ENCODE peak calls at places on chromosome 20, in five cellular contexts. S is endothelial cell of umbilical vein, K is IMR-90, I is prostate gland, B is adrenal gland. Y is an unnamed sample.

GRCh38 chr20:53972179-53972578 is 98.2 kb downstream of the BCAS1 start:
- DNase-seq in B (no peak), I (no peak), S (no peak), K (no peak), Y (no peak)

GRCh38 chr20:51797357-51798025 is 4.8 kb downstream of the SALL4 start:
- DNase-seq in S (no peak), B (no peak), K (peak), I (no peak), Y (no peak)

GRCh38 chr20:53918949-53919361 is 151.4 kb downstream of the BCAS1 start:
- DNase-seq in K (no peak), I (no peak), B (no peak), S (no peak), Y (no peak)

GRCh38 chr20:54088430-54088829 is 18.0 kb upstream of the BCAS1 start:
- DNase-seq in B (no peak), I (no peak), K (no peak), S (no peak), Y (no peak)

GRCh38 chr20:45953672-45954071 is 18.3 kb downstream of the ZNF335 start:
- DNase-seq in K (no peak), B (peak), I (no peak), S (no peak), Y (no peak)

GRCh38 chr20:36435799-36436541 is 105.3 kb upstream of the MYL9 start:
- DNase-seq in S (peak), K (peak), I (peak), B (peak), Y (peak)

GRCh38 chr20:3739054-3739925 is 6.8 kb downstream of the HSPA12B start:
- DNase-seq in S (peak), I (no peak), K (no peak), B (peak), Y (no peak)

GRCh38 chr20:38191654-38192053 is 26.6 kb upstream of the TGM2 start:
- DNase-seq in K (peak), S (no peak), B (no peak), I (no peak), Y (no peak)

GRCh38 chr20:45067558-45067957 is 33.4 kb downstream of the KCNS1 start:
- DNase-seq in S (no peak), K (no peak), I (no peak), B (peak), Y (no peak)

GRCh38 chr20:13289031-13289430 is 68.0 kb downstream of the ISM1 start:
- DNase-seq in S (no peak), I (no peak), B (no peak), K (no peak), Y (no peak)

GRCh38 chr20:14715400-14715799 is 378.0 kb upstream of the FLRT3 start:
- DNase-seq in K (no peak), I (no peak), B (no peak), S (no peak), Y (no peak)

GRCh38 chr20:1185781-1186334 is 1.1 kb upstream of the TMEM74B start:
- DNase-seq in I (peak), S (peak), K (peak), B (peak), Y (peak)

GRCh38 chr20:57678340-57678739 is 31.5 kb downstream of the PMEPA1 start:
- DNase-seq in I (no peak), B (no peak), K (no peak), S (no peak), Y (no peak)

GRCh38 chr20:37524859-37525708 is 2.6 kb downstream of the BLCAP start:
- DNase-seq in I (peak), S (no peak), B (no peak), K (peak), Y (peak)

GRCh38 chr20:46894579-46894958 is at the start of gene EYA2:
- DNase-seq in K (peak), B (no peak), S (no peak), I (peak), Y (peak)

GRCh38 chr20:4427936-4428581 is 293.6 kb upstream of the PRND start:
- DNase-seq in I (no peak), B (no peak), K (peak), S (no peak), Y (no peak)

GRCh38 chr20:20743511-20744169 is 31.2 kb upstream of the RALGAPA2 start:
- DNase-seq in S (peak), K (no peak), I (peak), B (peak), Y (peak)

GRCh38 chr20:63625771-63626423 is 1.0 kb downstream of the GMEB2 start:
- DNase-seq in B (peak), K (peak), I (no peak), S (no peak), Y (no peak)
- TF ChIP-seq POLR2A in B (peak), K (peak), I (no peak), S (peak), Y (no peak)

GRCh38 chr20:62388839-62389600 is 2.1 kb downstream of the RPS21 start:
- DNase-seq in K (no peak), I (no peak), S (no peak), B (no peak), Y (no peak)

GRCh38 chr20:62389601-62390087 is 2.7 kb downstream of the RPS21 start:
- DNase-seq in S (no peak), K (no peak), B (no peak), I (no peak), Y (no peak)

GRCh38 chr20:62386383-62387218 is at the start of gene RPS21:
- DNase-seq in S (peak), B (peak), I (peak), K (peak), Y (peak)

GRCh38 chr20:62387219-62387913 is 463 bp downstream of the RPS21 start:
- DNase-seq in B (no peak), S (no peak), K (no peak), I (no peak), Y (no peak)

GRCh38 chr20:62387993-62388635 is 1.2 kb downstream of the RPS21 start:
- DNase-seq in B (peak), I (no peak), K (no peak), S (no peak), Y (no peak)
- H3K27ac ChIP-seq in B (peak), I (peak), K (peak), S (peak), Y (no peak)

GRCh38 chr20:23190557-23190956 is 104.4 kb upstream of the CD93 start:
- DNase-seq in I (no peak), B (no peak), S (no peak), K (no peak), Y (no peak)

GRCh38 chr20:23188377-23189169 is 102.4 kb upstream of the CD93 start:
- DNase-seq in K (no peak), I (no peak), B (no peak), S (no peak), Y (no peak)

GRCh38 chr20:23189341-23189740 is 103.2 kb upstream of the CD93 start:
- DNase-seq in S (no peak), I (no peak), K (no peak), B (no peak), Y (no peak)

GRCh38 chr20:23187759-23188158 is 101.6 kb upstream of the CD93 start:
- DNase-seq in I (peak), K (no peak), S (no peak), B (peak), Y (peak)

GRCh38 chr20:23189854-23190253 is 103.7 kb upstream of the CD93 start:
- DNase-seq in S (no peak), B (no peak), K (no peak), I (no peak), Y (no peak)
- TF ChIP-seq POLR2A in S (no peak), B (no peak), K (no peak), I (no peak), Y (no peak)

DNA sequence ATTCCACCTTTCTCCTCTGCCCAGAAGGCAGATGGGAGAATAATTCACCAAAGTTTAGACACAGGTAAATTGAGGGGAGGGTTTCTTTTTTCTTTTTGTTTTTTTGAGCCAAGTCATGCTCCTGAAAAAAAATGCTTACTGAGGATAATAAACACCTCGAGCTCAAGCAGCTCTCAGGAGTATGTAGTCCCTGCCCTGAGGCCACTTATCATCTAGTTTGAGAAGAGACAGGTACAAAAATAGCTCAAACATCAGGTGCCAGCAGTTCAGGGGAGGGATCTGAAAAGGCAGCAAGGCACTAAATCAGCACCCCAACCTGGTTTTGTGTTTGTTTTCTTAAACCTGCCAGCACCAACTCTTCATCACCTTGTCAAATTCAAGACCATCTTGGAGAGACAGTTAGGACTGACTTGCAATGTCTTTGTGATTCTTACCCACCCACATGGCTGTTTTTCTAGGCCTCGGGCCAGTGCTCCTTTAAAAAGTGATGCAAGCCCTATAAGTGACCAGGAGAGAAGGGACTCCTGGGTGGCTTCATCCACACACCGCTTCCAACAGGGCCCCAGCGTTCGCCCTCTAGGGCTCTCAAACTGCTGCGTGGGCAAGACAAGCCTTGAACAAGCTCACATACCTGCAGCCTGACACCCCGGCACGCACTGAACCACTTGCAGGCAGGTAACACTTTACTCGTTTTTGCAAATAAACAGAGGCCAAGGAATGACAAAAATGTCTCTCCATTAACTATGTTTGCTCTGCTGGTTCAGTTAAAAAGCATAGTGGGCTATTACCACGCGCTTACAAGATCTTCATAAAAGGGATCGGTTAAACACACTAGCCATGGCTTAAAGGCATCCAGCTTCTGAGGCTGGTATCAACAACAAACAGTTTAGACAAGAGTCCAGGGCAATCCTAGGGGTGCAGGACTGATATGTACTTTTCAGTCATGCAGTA is 13.9 kb downstream of the JAG1 start:
- DNase-seq in K (no peak), I (no peak), B (no peak), S (no peak), Y (no peak)
- H3K27ac ChIP-seq in K (no peak), I (peak), B (peak), S (no peak), Y (peak)

GRCh38 chr20:34876161-34877001 is at the start of gene ACSS2:
- DNase-seq in S (peak), I (peak), K (peak), B (peak), Y (peak)
- TF ChIP-seq POLR2A in S (peak), I (peak), K (peak), B (peak), Y (no peak)

DNA sequence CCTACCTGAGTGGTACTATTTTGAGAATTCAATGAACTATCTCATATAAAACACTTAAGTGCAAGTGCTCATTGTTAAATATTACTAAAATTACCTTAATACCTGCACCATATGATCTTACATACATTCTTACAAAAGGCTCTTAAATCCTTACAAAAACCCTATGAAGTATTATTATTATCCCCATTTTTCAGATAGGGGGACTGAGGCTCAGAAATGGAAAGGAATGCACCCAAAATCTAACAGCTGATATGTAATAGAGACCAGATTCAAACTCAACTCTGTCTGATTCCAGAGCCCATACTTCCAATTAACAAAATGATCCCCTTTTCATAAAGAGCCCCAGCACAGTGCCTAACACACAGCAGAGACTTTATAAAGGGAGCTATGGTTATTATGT is 17.5 kb downstream of the BCL2L1 start:
- DNase-seq in K (no peak), I (no peak), B (no peak), S (no peak), Y (no peak)
- H3K27ac ChIP-seq in K (no peak), I (peak), B (peak), S (peak), Y (peak)

DNA sequence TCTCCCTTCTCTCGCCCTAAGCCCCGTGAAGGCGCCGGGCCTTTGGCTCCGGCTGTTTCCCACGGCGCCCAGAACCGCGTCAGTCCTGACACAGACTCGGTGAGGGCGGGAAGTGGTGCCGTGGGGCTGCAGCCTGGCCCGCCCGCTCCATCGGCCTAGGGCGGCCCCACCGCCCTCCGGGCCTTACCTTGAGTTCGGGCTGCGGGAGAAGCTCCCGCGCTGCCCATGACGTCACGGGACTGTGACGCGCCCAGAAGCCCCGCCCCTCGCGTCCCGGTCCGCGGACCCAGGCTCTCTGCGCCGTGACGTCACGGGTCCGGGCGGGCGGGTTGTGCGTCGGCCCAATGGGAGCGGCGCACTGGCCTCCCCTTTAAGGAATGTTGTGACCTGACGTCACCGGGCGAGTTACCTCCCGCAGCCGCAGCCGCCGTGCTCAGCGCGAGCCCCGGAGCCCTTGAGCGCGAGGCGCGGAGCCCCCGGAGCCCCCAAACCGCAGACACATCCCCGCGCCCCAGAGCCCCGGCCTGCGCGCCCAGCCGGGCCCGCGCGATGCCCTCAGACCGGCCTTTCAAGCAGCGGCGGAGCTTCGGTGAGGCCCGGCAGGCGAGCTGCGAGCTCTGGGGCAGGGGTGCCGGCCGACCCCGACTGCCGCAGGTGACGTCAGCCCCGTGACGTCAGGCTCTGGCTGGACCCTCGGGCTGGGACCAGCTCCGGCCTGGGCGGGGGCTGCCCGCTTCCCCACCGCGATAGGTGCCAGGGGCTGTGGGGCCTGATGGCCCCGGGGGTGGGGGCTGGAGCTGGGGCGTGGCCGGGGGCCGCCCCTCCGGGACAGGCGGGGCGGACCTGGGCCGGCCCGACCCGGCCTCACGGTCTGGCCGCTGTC is at the start of gene MAP1LC3A:
- DNase-seq in I (peak), B (peak), S (peak), K (peak), Y (peak)
- TF ChIP-seq POLR2A in I (peak), B (peak), S (no peak), K (peak), Y (no peak)

GRCh38 chr20:41183831-41184230 is 46.5 kb downstream of the PLCG1 start:
- DNase-seq in B (no peak), S (no peak), I (no peak), K (no peak), Y (peak)

GRCh38 chr20:41181567-41181966 is 44.2 kb downstream of the PLCG1 start:
- DNase-seq in B (peak), K (no peak), I (no peak), S (no peak), Y (peak)

GRCh38 chr20:41185013-41185757 is 47.8 kb downstream of the PLCG1 start:
- DNase-seq in I (no peak), S (no peak), K (no peak), B (peak), Y (peak)

GRCh38 chr20:41182296-41183212 is 45.2 kb downstream of the PLCG1 start:
- DNase-seq in S (no peak), K (no peak), B (peak), I (no peak), Y (peak)

DNA sequence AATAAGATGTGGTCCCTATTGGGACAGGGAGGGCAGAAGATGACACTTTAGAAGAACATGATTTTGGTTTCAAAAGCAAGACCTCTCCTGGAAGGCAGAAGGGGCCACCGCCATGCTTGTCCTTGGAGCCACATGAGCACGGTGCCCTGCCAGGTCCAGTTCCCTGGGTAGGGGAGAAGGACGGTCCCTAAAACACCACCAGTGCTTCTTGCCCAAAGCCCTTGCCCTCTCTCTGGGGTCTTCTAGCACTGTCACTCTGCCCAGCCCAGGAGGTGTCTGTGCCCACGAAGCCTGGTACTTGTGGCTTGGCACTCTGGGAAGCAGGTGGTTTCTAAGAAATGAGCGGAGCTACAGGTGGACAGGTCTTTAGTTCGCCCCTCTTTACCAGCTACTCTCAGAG is 46.0 kb downstream of the PLCG1 start:
- DNase-seq in K (no peak), S (no peak), B (no peak), I (no peak), Y (peak)
- H3K27ac ChIP-seq in K (no peak), S (no peak), B (no peak), I (no peak), Y (no peak)

GRCh38 chr20:64041781-64042771 is 6.1 kb downstream of the C20orf204 start:
- DNase-seq in S (peak), K (no peak), I (no peak), B (no peak), Y (no peak)
- TF ChIP-seq POLR2A in S (peak), K (no peak), I (no peak), B (no peak), Y (no peak)

DNA sequence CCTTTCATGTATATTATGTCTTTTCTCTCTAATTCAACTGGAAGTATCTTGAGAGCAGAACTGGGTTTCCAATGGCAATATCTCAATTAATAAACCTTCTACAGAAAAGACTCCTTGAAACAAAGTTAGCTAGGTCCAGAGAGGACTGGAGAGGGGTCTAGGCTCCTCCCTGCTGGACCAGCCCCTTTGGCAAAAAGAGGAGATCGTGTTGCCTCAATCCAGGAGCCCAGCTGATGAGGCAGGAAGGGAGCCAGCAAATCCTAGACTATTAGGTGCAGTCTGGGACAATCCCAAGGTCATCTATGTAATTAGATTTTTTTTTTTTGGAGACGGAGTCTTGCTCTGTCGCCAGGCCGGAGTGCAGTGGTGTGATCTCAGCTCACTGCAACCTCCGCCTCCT is 21.9 kb downstream of the BCL2L1 start:
- DNase-seq in K (no peak), B (peak), I (no peak), S (no peak), Y (no peak)
- H3K27ac ChIP-seq in K (peak), B (peak), I (peak), S (peak), Y (peak)

Y was measured in stomach.